ENCODE peak calls at places on chromosomes 11 and 22, in ten cellular contexts. Z is body of pancreas; W is choroid plexus epithelial cell; G is OCI-LY7; K is lower leg skin; J is Calu3; L is sigmoid colon; V is right lobe of liver; N is activated CD8-positive, alpha-beta T cell treated with anti-CD3 and anti-CD28 coated beads for 36 hours; D is adrenal gland. I is an unnamed sample.

GRCh38 chr11:67665537-67666302 is 8.7 kb downstream of the ALDH3B2 start:
- DNase-seq in N (no peak), K (peak), D (peak), W (no peak), V (no peak), J (peak), G (peak), Z (peak), L (no peak), I (peak)

GRCh38 chr11:133064152-133064877 is 468.0 kb downstream of the OPCML start:
- DNase-seq in W (peak), Z (peak), N (peak), L (peak), K (peak), V (peak), J (no peak), D (peak), G (no peak), I (peak)

GRCh38 chr11:94781822-94782221 is 13.7 kb downstream of the AMOTL1 start:
- DNase-seq in N (no peak), L (no peak), K (no peak), G (no peak), J (no peak), V (no peak), W (peak), Z (no peak), D (no peak), I (no peak)

GRCh38 chr11:96211433-96211832 is 131.6 kb downstream of the MAML2 start:
- DNase-seq in N (peak), Z (no peak), W (no peak), G (no peak), J (no peak), D (no peak), V (no peak), K (no peak), L (no peak), I (no peak)

GRCh38 chr11:79809487-79809886 is 368.7 kb upstream of the TENM4 start:
- DNase-seq in D (no peak), W (no peak), K (no peak), N (no peak), Z (no peak), G (no peak), J (no peak), V (no peak), L (no peak), I (no peak)

GRCh38 chr22:37501610-37502341 is 15.6 kb upstream of the MFNG start:
- DNase-seq in G (no peak), L (no peak), D (peak), J (peak), Z (peak), V (peak), W (peak), K (no peak), N (no peak), I (no peak)

GRCh38 chr11:76462317-76462716 is 17.5 kb downstream of the EMSY start:
- DNase-seq in W (no peak), Z (no peak), V (no peak), N (no peak), G (no peak), L (no peak), J (no peak), K (no peak), D (no peak), I (no peak)

GRCh38 chr11:107848345-107848744 is 10.2 kb downstream of the SLC35F2 start:
- DNase-seq in G (no peak), W (no peak), N (no peak), L (no peak), Z (no peak), V (no peak), D (no peak), K (no peak), J (no peak), I (no peak)

GRCh38 chr11:107898270-107898669 is 30.0 kb upstream of the RAB39A start:
- DNase-seq in W (peak), K (no peak), N (no peak), Z (no peak), G (peak), J (no peak), V (no peak), D (no peak), L (no peak), I (peak)

GRCh38 chr22:23537421-23537820 is 42.7 kb downstream of the IGLL1 start:
- DNase-seq in N (no peak), D (no peak), G (no peak), V (peak), J (no peak), L (peak), W (peak), Z (no peak), K (peak), I (no peak)

GRCh38 chr22:39821008-39821407 is 72.6 kb downstream of the ENTHD1 start:
- DNase-seq in N (no peak), Z (no peak), W (no peak), J (no peak), K (no peak), L (no peak), G (no peak), V (no peak), D (no peak), I (no peak)

GRCh38 chr11:65585396-65586246 is 9.8 kb downstream of the EHBP1L1 start:
- DNase-seq in Z (no peak), L (no peak), W (no peak), K (no peak), V (no peak), D (no peak), J (no peak), N (no peak), G (no peak), I (no peak)

GRCh38 chr11:111336582-111337256 is 38.4 kb downstream of the POU2AF3 start:
- DNase-seq in V (peak), W (peak), L (no peak), Z (no peak), D (peak), N (no peak), J (no peak), K (no peak), G (no peak), I (no peak)

GRCh38 chr22:25390297-25391240 is 171.1 kb downstream of the CRYBB2 start:
- DNase-seq in V (peak), W (no peak), D (no peak), Z (no peak), K (no peak), G (no peak), L (no peak), J (no peak), N (no peak), I (no peak)

GRCh38 chr11:45275823-45276222 is 10.3 kb downstream of the SYT13 start:
- DNase-seq in Z (no peak), J (no peak), L (no peak), D (no peak), K (no peak), V (no peak), G (no peak), W (no peak), N (no peak), I (no peak)

GRCh38 chr22:37764622-37765021 is 43.1 kb upstream of the GCAT start:
- DNase-seq in L (no peak), N (no peak), V (no peak), J (no peak), G (no peak), K (no peak), Z (no peak), W (no peak), D (no peak), I (no peak)

GRCh38 chr11:100963375-100963774 is 166.2 kb downstream of the PGR start:
- DNase-seq in V (no peak), N (no peak), D (no peak), J (no peak), L (no peak), Z (no peak), G (no peak), W (no peak), K (no peak), I (no peak)

GRCh38 chr11:70510106-70510505 is 111.8 kb downstream of the CTTN start:
- DNase-seq in D (no peak), G (no peak), L (no peak), Z (no peak), V (no peak), K (no peak), W (no peak), N (no peak), J (no peak), I (no peak)

GRCh38 chr22:22555596-22555995 is 3.5 kb downstream of the PRAME start:
- DNase-seq in V (no peak), D (no peak), K (no peak), J (no peak), L (no peak), Z (no peak), N (no peak), W (no peak), G (no peak), I (no peak)

GRCh38 chr11:30451642-30452041 is 128.7 kb downstream of the ARL14EP start:
- DNase-seq in K (no peak), D (no peak), J (no peak), W (no peak), N (no peak), Z (no peak), G (no peak), V (no peak), L (no peak), I (no peak)

DNA sequence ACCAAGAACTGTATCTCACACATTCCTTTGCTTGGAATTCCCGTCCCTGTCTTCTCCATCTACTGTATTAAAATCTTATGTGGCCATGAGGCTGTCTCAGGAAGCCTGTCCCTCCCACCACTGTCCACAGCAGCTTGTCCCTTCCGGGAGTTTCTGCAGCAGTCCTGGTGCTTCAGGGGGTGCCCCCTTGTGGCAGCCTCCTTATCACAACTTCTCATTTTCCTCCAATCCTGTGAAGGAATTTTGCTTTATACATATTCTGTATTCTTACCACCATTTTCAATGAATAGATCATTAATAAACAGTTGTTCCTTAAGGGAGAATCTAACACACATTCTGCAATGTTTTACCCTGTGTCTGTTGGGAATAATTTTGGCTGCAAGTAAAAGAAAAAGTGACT is 220.4 kb upstream of the RAG2 start:
- DNase-seq in W (no peak), D (no peak), Z (peak), G (no peak), N (peak), L (no peak), V (no peak), J (peak), K (no peak), I (peak)
- TF ChIP-seq CTCF in W (peak), D (no peak), Z (no peak), G (peak), N (peak), L (no peak), V (peak), J (peak), K (no peak), I (peak)

GRCh38 chr11:73326929-73327811 is 19.1 kb downstream of the ARHGEF17 start:
- DNase-seq in G (no peak), J (no peak), K (no peak), W (peak), L (no peak), V (no peak), N (peak), Z (peak), D (no peak), I (peak)
- TF ChIP-seq CTCF in G (no peak), J (no peak), K (no peak), W (no peak), L (no peak), V (no peak), N (no peak), Z (no peak), D (no peak), I (no peak)

DNA sequence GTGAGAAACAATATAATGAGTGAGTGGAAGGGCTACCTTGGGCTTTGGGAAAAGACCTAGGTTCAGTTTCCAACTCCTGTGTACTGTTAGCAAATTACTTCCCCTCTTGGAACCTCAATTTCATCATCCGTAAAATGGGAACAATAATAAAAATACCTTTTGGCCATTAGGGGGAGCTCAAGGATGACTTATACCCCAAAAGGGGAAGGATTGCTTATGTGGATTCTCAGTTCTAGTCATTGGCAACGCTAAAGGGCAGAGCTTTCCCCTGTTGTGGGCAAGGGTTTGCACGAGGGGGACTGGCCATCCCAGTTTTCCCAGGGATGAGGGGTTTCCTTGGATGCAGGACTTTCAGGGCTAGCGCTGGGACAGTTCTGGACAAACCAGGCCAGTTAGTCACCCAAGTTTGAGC is 3.1 kb upstream of the COMMD9 start:
- DNase-seq in K (no peak), L (no peak), W (peak), G (peak), N (no peak), D (no peak), J (peak), V (no peak), Z (no peak), I (peak)
- TF ChIP-seq CTCF in K (no peak), L (peak), W (peak), G (peak), N (peak), D (peak), J (no peak), V (peak), Z (peak), I (peak)

DNA sequence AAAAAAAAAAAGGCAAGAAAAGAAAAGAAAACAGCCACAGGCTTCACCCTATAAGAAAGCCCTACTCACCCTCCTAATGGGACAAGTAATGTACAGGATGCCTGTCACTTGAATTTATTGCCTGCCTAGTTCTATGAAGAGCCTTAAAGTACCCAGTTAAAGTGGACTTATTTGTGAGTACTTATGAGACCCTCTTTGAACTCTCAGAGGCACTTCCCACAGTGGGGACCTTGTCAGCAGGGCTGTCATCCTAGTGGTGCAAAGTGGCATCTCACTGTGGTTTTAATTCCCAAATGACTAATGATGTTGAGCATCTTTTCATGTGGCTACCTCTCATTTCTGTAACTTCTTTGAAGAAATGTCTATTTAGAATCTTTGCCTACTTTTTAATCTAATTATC is 41.8 kb upstream of the BARX2 start:
- DNase-seq in W (no peak), Z (no peak), D (no peak), J (no peak), G (no peak), L (no peak), V (no peak), K (no peak), N (no peak), I (no peak)
- TF ChIP-seq CTCF in W (peak), Z (no peak), D (no peak), J (no peak), G (no peak), L (no peak), V (no peak), K (no peak), N (no peak), I (no peak)

GRCh38 chr11:120715239-120715638 is 203.7 kb downstream of the GRIK4 start:
- DNase-seq in D (no peak), N (no peak), Z (no peak), J (no peak), K (no peak), V (no peak), G (peak), L (no peak), W (peak), I (peak)
- TF ChIP-seq CTCF in D (peak), N (peak), Z (peak), J (peak), K (no peak), V (peak), G (peak), L (no peak), W (peak), I (peak)

I was measured in GM20000.